ENCODE peak calls at places on chromosomes 2 and 18, in ten cellular contexts. One of them, this sample, is unnamed. For H3K9me3, the result is how much of the 10 kb centered on the place peaks cover.

GRCh38 chr2:111671426-111672150 is 212.4 kb downstream of the ANAPC1 start:
- DNase-seq in CD8-positive, alpha-beta T cell: no peak
- DNase-seq in hepatocyte: no peak
- DNase-seq in mucosa of descending colon: no peak
- DNase-seq in endodermal cell: peak
- DNase-seq in keratinocyte: no peak
- DNase-seq in kidney: no peak
- DNase-seq in lower lobe of right lung: peak
- DNase-seq in neuronal stem cell: no peak
- DNase-seq in ovary: no peak
- DNase-seq in this sample: no peak

GRCh38 chr2:96344011-96344410 is 8.4 kb downstream of the NCAPH start:
- DNase-seq in CD8-positive, alpha-beta T cell: peak
- DNase-seq in hepatocyte: no peak
- DNase-seq in mucosa of descending colon: no peak
- DNase-seq in endodermal cell: no peak
- DNase-seq in keratinocyte: no peak
- DNase-seq in kidney: no peak
- DNase-seq in lower lobe of right lung: no peak
- DNase-seq in neuronal stem cell: no peak
- DNase-seq in ovary: no peak
- DNase-seq in this sample: peak

GRCh38 chr18:69830189-69830588 is 117.5 kb downstream of the CD226 start:
- DNase-seq in CD8-positive, alpha-beta T cell: no peak
- DNase-seq in hepatocyte: no peak
- DNase-seq in mucosa of descending colon: no peak
- DNase-seq in endodermal cell: no peak
- DNase-seq in keratinocyte: no peak
- DNase-seq in kidney: no peak
- DNase-seq in lower lobe of right lung: no peak
- DNase-seq in neuronal stem cell: no peak
- DNase-seq in ovary: no peak
- DNase-seq in this sample: no peak

GRCh38 chr18:48933578-48934399 is 17.0 kb downstream of the SMAD7 start:
- DNase-seq in CD8-positive, alpha-beta T cell: no peak
- DNase-seq in hepatocyte: no peak
- DNase-seq in mucosa of descending colon: no peak
- DNase-seq in endodermal cell: no peak
- DNase-seq in keratinocyte: no peak
- DNase-seq in kidney: peak
- DNase-seq in lower lobe of right lung: peak
- DNase-seq in neuronal stem cell: no peak
- DNase-seq in ovary: peak
- DNase-seq in this sample: no peak

GRCh38 chr2:199977984-199978415 is 22.6 kb downstream of the MAIP1 start:
- DNase-seq in CD8-positive, alpha-beta T cell: no peak
- DNase-seq in hepatocyte: peak
- DNase-seq in mucosa of descending colon: no peak
- DNase-seq in endodermal cell: no peak
- DNase-seq in keratinocyte: no peak
- DNase-seq in kidney: no peak
- DNase-seq in lower lobe of right lung: no peak
- DNase-seq in neuronal stem cell: no peak
- DNase-seq in ovary: no peak
- DNase-seq in this sample: no peak

GRCh38 chr2:16208241-16208797 is 268.0 kb downstream of the MYCN start:
- DNase-seq in CD8-positive, alpha-beta T cell: no peak
- DNase-seq in hepatocyte: no peak
- DNase-seq in mucosa of descending colon: no peak
- DNase-seq in endodermal cell: no peak
- DNase-seq in keratinocyte: no peak
- DNase-seq in kidney: no peak
- DNase-seq in lower lobe of right lung: no peak
- DNase-seq in neuronal stem cell: no peak
- DNase-seq in ovary: no peak
- DNase-seq in this sample: no peak

GRCh38 chr2:172734711-172735645 is 667 bp upstream of the RAPGEF4 start:
- DNase-seq in CD8-positive, alpha-beta T cell: no peak
- DNase-seq in hepatocyte: no peak
- DNase-seq in mucosa of descending colon: no peak
- DNase-seq in endodermal cell: peak
- DNase-seq in keratinocyte: no peak
- DNase-seq in kidney: no peak
- DNase-seq in lower lobe of right lung: no peak
- DNase-seq in neuronal stem cell: no peak
- DNase-seq in ovary: no peak
- DNase-seq in this sample: no peak

GRCh38 chr2:190382851-190383250 is 25.3 kb upstream of the MFSD6 start:
- DNase-seq in CD8-positive, alpha-beta T cell: peak
- DNase-seq in hepatocyte: peak
- DNase-seq in mucosa of descending colon: no peak
- DNase-seq in endodermal cell: no peak
- DNase-seq in keratinocyte: peak
- DNase-seq in kidney: no peak
- DNase-seq in lower lobe of right lung: no peak
- DNase-seq in neuronal stem cell: no peak
- DNase-seq in ovary: no peak
- DNase-seq in this sample: no peak

GRCh38 chr18:77042583-77042982 is 90.0 kb downstream of the MBP start:
- DNase-seq in CD8-positive, alpha-beta T cell: no peak
- DNase-seq in hepatocyte: no peak
- DNase-seq in mucosa of descending colon: no peak
- DNase-seq in endodermal cell: no peak
- DNase-seq in keratinocyte: no peak
- DNase-seq in kidney: no peak
- DNase-seq in lower lobe of right lung: no peak
- DNase-seq in neuronal stem cell: no peak
- DNase-seq in ovary: no peak
- DNase-seq in this sample: no peak

GRCh38 chr2:233460726-233461431 is 105.7 kb downstream of the USP40 start:
- DNase-seq in CD8-positive, alpha-beta T cell: no peak
- DNase-seq in hepatocyte: no peak
- DNase-seq in mucosa of descending colon: peak
- DNase-seq in endodermal cell: no peak
- DNase-seq in keratinocyte: no peak
- DNase-seq in kidney: peak
- DNase-seq in lower lobe of right lung: peak
- DNase-seq in neuronal stem cell: no peak
- DNase-seq in ovary: no peak
- DNase-seq in this sample: no peak

GRCh38 chr2:166960702-166961101 is 72.4 kb downstream of the XIRP2 start:
- DNase-seq in CD8-positive, alpha-beta T cell: no peak
- DNase-seq in hepatocyte: no peak
- DNase-seq in mucosa of descending colon: no peak
- DNase-seq in endodermal cell: no peak
- DNase-seq in keratinocyte: no peak
- DNase-seq in kidney: no peak
- DNase-seq in lower lobe of right lung: no peak
- DNase-seq in neuronal stem cell: no peak
- DNase-seq in ovary: no peak
- DNase-seq in this sample: no peak

GRCh38 chr2:239892480-239893235 is 132.5 kb downstream of the NDUFA10 start:
- DNase-seq in CD8-positive, alpha-beta T cell: peak
- DNase-seq in hepatocyte: no peak
- DNase-seq in mucosa of descending colon: no peak
- DNase-seq in endodermal cell: peak
- DNase-seq in keratinocyte: no peak
- DNase-seq in kidney: no peak
- DNase-seq in lower lobe of right lung: no peak
- DNase-seq in neuronal stem cell: no peak
- DNase-seq in ovary: no peak
- DNase-seq in this sample: no peak

GRCh38 chr2:207133862-207134519 is 31.8 kb downstream of the KLF7 start:
- DNase-seq in CD8-positive, alpha-beta T cell: no peak
- DNase-seq in hepatocyte: peak
- DNase-seq in mucosa of descending colon: no peak
- DNase-seq in endodermal cell: no peak
- DNase-seq in keratinocyte: peak
- DNase-seq in kidney: peak
- DNase-seq in lower lobe of right lung: peak
- DNase-seq in neuronal stem cell: no peak
- DNase-seq in ovary: peak
- DNase-seq in this sample: no peak

GRCh38 chr2:149611100-149611820 is 23.7 kb upstream of the MMADHC start:
- DNase-seq in CD8-positive, alpha-beta T cell: no peak
- DNase-seq in hepatocyte: peak
- DNase-seq in mucosa of descending colon: no peak
- DNase-seq in endodermal cell: peak
- DNase-seq in keratinocyte: no peak
- DNase-seq in kidney: no peak
- DNase-seq in lower lobe of right lung: no peak
- DNase-seq in neuronal stem cell: no peak
- DNase-seq in ovary: no peak
- DNase-seq in this sample: no peak

GRCh38 chr18:46502444-46502843 is 154.6 kb downstream of the LOXHD1 start:
- DNase-seq in CD8-positive, alpha-beta T cell: no peak
- DNase-seq in hepatocyte: peak
- DNase-seq in mucosa of descending colon: no peak
- DNase-seq in endodermal cell: peak
- DNase-seq in keratinocyte: no peak
- DNase-seq in kidney: no peak
- DNase-seq in lower lobe of right lung: no peak
- DNase-seq in neuronal stem cell: peak
- DNase-seq in ovary: no peak
- DNase-seq in this sample: no peak

GRCh38 chr2:239714116-239714515 is 311.0 kb downstream of the NDUFA10 start:
- DNase-seq in CD8-positive, alpha-beta T cell: no peak
- DNase-seq in hepatocyte: no peak
- DNase-seq in mucosa of descending colon: no peak
- DNase-seq in endodermal cell: no peak
- DNase-seq in keratinocyte: no peak
- DNase-seq in kidney: no peak
- DNase-seq in lower lobe of right lung: no peak
- DNase-seq in neuronal stem cell: no peak
- DNase-seq in ovary: no peak
- DNase-seq in this sample: no peak

DNA sequence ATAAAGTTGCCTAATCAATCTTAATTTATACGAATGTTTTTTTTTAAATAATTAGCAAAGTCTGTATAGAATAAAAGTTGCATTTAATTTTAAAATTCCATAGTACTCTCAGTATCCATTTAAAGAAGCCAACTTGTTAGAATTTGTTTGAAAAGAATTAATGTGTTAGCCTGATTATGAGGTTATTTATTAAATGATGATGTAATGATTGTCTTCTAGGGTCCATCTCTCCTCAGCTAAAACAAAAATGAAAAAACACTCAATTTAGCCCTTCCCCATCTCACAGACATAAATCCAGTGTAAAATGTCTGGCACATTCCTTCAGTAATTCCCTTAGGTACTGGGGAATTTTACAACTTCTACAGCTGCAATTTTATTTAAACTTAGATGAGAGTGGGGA is 68.6 kb downstream of the BARD1 start:
- DNase-seq in CD8-positive, alpha-beta T cell: no peak
- DNase-seq in hepatocyte: no peak
- DNase-seq in mucosa of descending colon: no peak
- DNase-seq in endodermal cell: no peak
- DNase-seq in keratinocyte: no peak
- DNase-seq in kidney: no peak
- DNase-seq in lower lobe of right lung: no peak
- DNase-seq in neuronal stem cell: no peak
- DNase-seq in ovary: no peak
- DNase-seq in this sample: no peak
- H3K9me3 ChIP-seq in CD8-positive, alpha-beta T cell: under half
- H3K9me3 ChIP-seq in hepatocyte: under half
- H3K9me3 ChIP-seq in mucosa of descending colon: under half
- H3K9me3 ChIP-seq in endodermal cell: under half
- H3K9me3 ChIP-seq in keratinocyte: under half
- H3K9me3 ChIP-seq in kidney: under half
- H3K9me3 ChIP-seq in lower lobe of right lung: under half
- H3K9me3 ChIP-seq in neuronal stem cell: under half
- H3K9me3 ChIP-seq in ovary: under half
- H3K9me3 ChIP-seq in this sample: under half

GRCh38 chr2:123043458-123043857 is 981.6 kb upstream of the CNTNAP5 start:
- DNase-seq in CD8-positive, alpha-beta T cell: no peak
- DNase-seq in hepatocyte: no peak
- DNase-seq in mucosa of descending colon: no peak
- DNase-seq in endodermal cell: no peak
- DNase-seq in keratinocyte: no peak
- DNase-seq in kidney: no peak
- DNase-seq in lower lobe of right lung: no peak
- DNase-seq in neuronal stem cell: no peak
- DNase-seq in ovary: no peak
- DNase-seq in this sample: no peak

GRCh38 chr2:123036300-123036699 is 988.8 kb upstream of the CNTNAP5 start:
- DNase-seq in CD8-positive, alpha-beta T cell: no peak
- DNase-seq in hepatocyte: no peak
- DNase-seq in mucosa of descending colon: no peak
- DNase-seq in endodermal cell: no peak
- DNase-seq in keratinocyte: no peak
- DNase-seq in kidney: peak
- DNase-seq in lower lobe of right lung: no peak
- DNase-seq in neuronal stem cell: no peak
- DNase-seq in ovary: no peak
- DNase-seq in this sample: no peak

GRCh38 chr2:123040506-123040905 is 984.6 kb upstream of the CNTNAP5 start:
- DNase-seq in CD8-positive, alpha-beta T cell: no peak
- DNase-seq in hepatocyte: no peak
- DNase-seq in mucosa of descending colon: no peak
- DNase-seq in endodermal cell: no peak
- DNase-seq in keratinocyte: no peak
- DNase-seq in kidney: no peak
- DNase-seq in lower lobe of right lung: no peak
- DNase-seq in neuronal stem cell: no peak
- DNase-seq in ovary: no peak
- DNase-seq in this sample: no peak
- H3K9me3 ChIP-seq in CD8-positive, alpha-beta T cell: under half
- H3K9me3 ChIP-seq in hepatocyte: under half
- H3K9me3 ChIP-seq in mucosa of descending colon: under half
- H3K9me3 ChIP-seq in endodermal cell: under half
- H3K9me3 ChIP-seq in keratinocyte: under half
- H3K9me3 ChIP-seq in kidney: under half
- H3K9me3 ChIP-seq in lower lobe of right lung: under half
- H3K9me3 ChIP-seq in neuronal stem cell: under half
- H3K9me3 ChIP-seq in ovary: under half
- H3K9me3 ChIP-seq in this sample: under half

DNA sequence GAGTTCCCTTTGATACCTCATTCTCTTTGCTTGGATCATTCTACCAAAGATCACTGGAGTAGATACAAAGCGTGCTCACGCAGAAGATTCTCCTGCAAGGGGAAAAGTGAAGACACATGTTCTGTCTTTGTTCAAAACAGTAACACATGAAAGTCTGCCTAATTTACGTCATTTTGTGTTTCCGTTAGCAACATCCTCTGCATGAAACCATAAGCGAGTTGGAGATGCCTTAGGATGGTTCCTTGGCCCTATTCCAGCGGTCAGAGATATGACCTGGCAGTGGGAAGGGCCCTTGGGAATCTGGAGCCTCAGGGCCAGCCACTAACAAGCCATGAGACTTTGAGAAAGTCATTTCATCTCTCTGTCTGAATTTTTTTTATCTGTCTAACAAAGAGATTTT is 180.9 kb upstream of the TWIST2 start:
- DNase-seq in CD8-positive, alpha-beta T cell: no peak
- DNase-seq in hepatocyte: no peak
- DNase-seq in mucosa of descending colon: no peak
- DNase-seq in endodermal cell: no peak
- DNase-seq in keratinocyte: no peak
- DNase-seq in kidney: no peak
- DNase-seq in lower lobe of right lung: no peak
- DNase-seq in neuronal stem cell: no peak
- DNase-seq in ovary: no peak
- DNase-seq in this sample: no peak
- H3K9me3 ChIP-seq in CD8-positive, alpha-beta T cell: under half
- H3K9me3 ChIP-seq in hepatocyte: under half
- H3K9me3 ChIP-seq in mucosa of descending colon: under half
- H3K9me3 ChIP-seq in endodermal cell: under half
- H3K9me3 ChIP-seq in keratinocyte: under half
- H3K9me3 ChIP-seq in kidney: under half
- H3K9me3 ChIP-seq in lower lobe of right lung: under half
- H3K9me3 ChIP-seq in neuronal stem cell: under half
- H3K9me3 ChIP-seq in ovary: under half
- H3K9me3 ChIP-seq in this sample: under half

GRCh38 chr2:88683160-88684021 is 8.1 kb upstream of the RPIA start:
- DNase-seq in CD8-positive, alpha-beta T cell: no peak
- DNase-seq in hepatocyte: no peak
- DNase-seq in mucosa of descending colon: no peak
- DNase-seq in endodermal cell: no peak
- DNase-seq in keratinocyte: no peak
- DNase-seq in kidney: no peak
- DNase-seq in lower lobe of right lung: no peak
- DNase-seq in neuronal stem cell: peak
- DNase-seq in ovary: no peak
- DNase-seq in this sample: no peak
- H3K9me3 ChIP-seq in CD8-positive, alpha-beta T cell: under half
- H3K9me3 ChIP-seq in hepatocyte: under half
- H3K9me3 ChIP-seq in mucosa of descending colon: under half
- H3K9me3 ChIP-seq in endodermal cell: half or more
- H3K9me3 ChIP-seq in keratinocyte: under half
- H3K9me3 ChIP-seq in kidney: under half
- H3K9me3 ChIP-seq in lower lobe of right lung: under half
- H3K9me3 ChIP-seq in neuronal stem cell: under half
- H3K9me3 ChIP-seq in ovary: under half
- H3K9me3 ChIP-seq in this sample: under half